ENCODE peak calls at places on chromosomes 2 and 18, in five cellular contexts. Q is heart right ventricle; Y is activated effector memory CD4-positive, alpha-beta T cell treated with anti-CD3 and anti-CD28 coated beads, Interleukin-2, amount 50 U/mL, for 16 hours; X is stimulated activated CD4-positive, alpha-beta T cell treated with anti-CD3 and anti-CD28 coated beads, TNF-alpha, amount 100 ng/mL, for 4 hours; B is Caki2. M is an unnamed sample.

GRCh38 chr2:98985905-98986666 is 50.1 kb upstream of the CRACDL start:
- DNase-seq in Q (no peak), Y (no peak), X (no peak), B (no peak), M (peak)

GRCh38 chr18:69790649-69791048 is 157.0 kb downstream of the CD226 start:
- DNase-seq in Q (no peak), Y (no peak), X (no peak), B (no peak), M (no peak)

GRCh38 chr2:127096718-127097470 is 10.1 kb downstream of the BIN1 start:
- DNase-seq in Q (no peak), Y (no peak), X (no peak), B (no peak), M (no peak)

GRCh38 chr2:29117636-29118303 is 2.6 kb downstream of the CLIP4 start:
- DNase-seq in Q (no peak), Y (no peak), X (no peak), B (peak), M (peak)

GRCh38 chr2:24697792-24698191 is 95.4 kb downstream of the PTRHD1 start:
- DNase-seq in Q (no peak), Y (no peak), X (no peak), B (no peak), M (no peak)

GRCh38 chr2:168449419-168449818 is 6.7 kb upstream of the CERS6 start:
- DNase-seq in Q (no peak), Y (no peak), X (no peak), B (no peak), M (peak)

GRCh38 chr2:27799646-27800010 is 28.1 kb downstream of the MRPL33 start:
- DNase-seq in Q (no peak), Y (no peak), X (no peak), B (no peak), M (no peak)

GRCh38 chr18:30582078-30582477 is 460.5 kb downstream of the DSC3 start:
- DNase-seq in Q (no peak), Y (no peak), X (no peak), B (no peak), M (no peak)

GRCh38 chr2:38017836-38018235 is 58.1 kb downstream of the CYP1B1 start:
- DNase-seq in Q (no peak), Y (no peak), X (no peak), B (no peak), M (no peak)

GRCh38 chr2:128435576-128436497 is 117.2 kb upstream of the HS6ST1 start:
- DNase-seq in Q (no peak), Y (peak), X (no peak), B (no peak), M (no peak)

GRCh38 chr2:207107551-207107950 is 58.2 kb downstream of the KLF7 start:
- DNase-seq in Q (no peak), Y (no peak), X (no peak), B (no peak), M (no peak)

GRCh38 chr18:29488617-29489016 is 1311.7 kb upstream of the CDH2 start:
- DNase-seq in Q (no peak), Y (no peak), X (no peak), B (no peak), M (no peak)

GRCh38 chr2:99722726-99723125 is 232.9 kb upstream of the REV1 start:
- DNase-seq in Q (no peak), Y (no peak), X (no peak), B (no peak), M (no peak)

GRCh38 chr2:152879275-152879674 is 160.9 kb downstream of the ARL6IP6 start:
- DNase-seq in Q (no peak), Y (no peak), X (no peak), B (no peak), M (no peak)

GRCh38 chr2:96839875-96840850 is 3.7 kb downstream of the ANKRD23 start:
- DNase-seq in Q (no peak), Y (no peak), X (no peak), B (no peak), M (no peak)

M was measured in OCI-M1.